ENCODE peak calls at places on chromosomes 7 and 10, in four cellular contexts. H is K562, L is H1, X is GM12878. Q is an unnamed sample.

GRCh38 chr10:131851332-131851731 is 49.5 kb upstream of the PPP2R2D start:
- DNase-seq in H (no peak), L (no peak), X (no peak), Q (no peak)

GRCh38 chr7:130996841-130997231 is 262.8 kb upstream of the KLF14 start:
- DNase-seq in H (no peak), L (no peak), X (no peak), Q (peak; percentile 80)

GRCh38 chr7:49579408-49579807 is 194.0 kb upstream of the VWC2 start:
- DNase-seq in H (no peak), L (no peak), X (no peak), Q (no peak)

GRCh38 chr7:157977306-157977705 is 610.3 kb downstream of the PTPRN2 start:
- DNase-seq in H (no peak), L (no peak), X (no peak), Q (no peak)

GRCh38 chr10:104591451-104591850 is 49.6 kb upstream of the SORCS3 start:
- DNase-seq in H (no peak), L (no peak), X (no peak), Q (no peak)

GRCh38 chr10:71143170-71143569 is 69.2 kb upstream of the UNC5B start:
- DNase-seq in H (no peak), L (no peak), X (no peak), Q (no peak)

GRCh38 chr7:130939285-130940095 is 205.5 kb upstream of the KLF14 start:
- DNase-seq in H (no peak), L (no peak), X (no peak), Q (no peak)

GRCh38 chr7:99219985-99220384 is 12.1 kb upstream of the KPNA7 start:
- DNase-seq in H (no peak), L (no peak), X (no peak), Q (no peak)

GRCh38 chr10:67790534-67791408 is 47.2 kb downstream of the DNAJC12 start:
- DNase-seq in H (no peak), L (no peak), X (no peak), Q (peak; percentile 57)

GRCh38 chr10:62917475-62918238 is 101.5 kb upstream of the EGR2 start:
- DNase-seq in H (no peak), L (no peak), X (no peak), Q (no peak)

GRCh38 chr10:62919776-62920175 is 103.6 kb upstream of the EGR2 start:
- DNase-seq in H (no peak), L (no peak), X (no peak), Q (no peak)

GRCh38 chr10:62912086-62912485 is 95.9 kb upstream of the EGR2 start:
- DNase-seq in H (no peak), L (no peak), X (no peak), Q (no peak)

GRCh38 chr10:62915192-62915591 is 99.0 kb upstream of the EGR2 start:
- DNase-seq in H (no peak), L (no peak), X (no peak), Q (no peak)

DNA sequence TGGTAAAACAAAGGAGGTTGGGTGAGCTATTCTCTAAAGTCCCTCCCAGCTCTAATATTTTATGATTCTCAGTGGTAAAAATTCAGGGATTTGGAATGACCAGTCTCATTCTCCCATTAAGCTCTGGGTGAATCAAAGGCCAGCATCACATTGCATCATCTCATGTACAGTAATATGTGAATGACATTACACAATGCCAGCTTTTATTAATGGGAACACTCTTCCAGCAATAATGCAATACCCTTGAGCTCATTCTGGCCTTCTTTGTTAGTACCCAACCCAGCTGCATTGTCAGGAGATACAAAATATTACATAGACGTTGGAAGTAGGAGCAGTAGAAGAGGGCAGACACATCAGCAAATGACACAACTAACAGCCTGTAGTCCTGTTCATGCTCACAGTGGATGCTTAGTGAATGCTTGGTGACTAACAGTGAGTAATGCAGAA is 100.0 kb upstream of the EGR2 start:
- DNase-seq in H (no peak), L (no peak), X (no peak), Q (no peak)
- TF ChIP-seq EGR1 in H (no peak), L (no peak), X (no peak), Q (no peak)

GRCh38 chr7:3922175-3922635 is 621.2 kb downstream of the SDK1 start:
- DNase-seq in H (peak; percentile 32), L (peak; percentile 34), X (no peak), Q (peak; percentile 72)
- TF ChIP-seq EGR1 in H (no peak), L (no peak), X (no peak), Q (no peak)

GRCh38 chr10:101282937-101283336 is 53.7 kb upstream of the LBX1 start:
- DNase-seq in H (no peak), L (no peak), X (no peak), Q (no peak)
- TF ChIP-seq EGR1 in H (no peak), L (no peak), X (no peak), Q (no peak)

DNA sequence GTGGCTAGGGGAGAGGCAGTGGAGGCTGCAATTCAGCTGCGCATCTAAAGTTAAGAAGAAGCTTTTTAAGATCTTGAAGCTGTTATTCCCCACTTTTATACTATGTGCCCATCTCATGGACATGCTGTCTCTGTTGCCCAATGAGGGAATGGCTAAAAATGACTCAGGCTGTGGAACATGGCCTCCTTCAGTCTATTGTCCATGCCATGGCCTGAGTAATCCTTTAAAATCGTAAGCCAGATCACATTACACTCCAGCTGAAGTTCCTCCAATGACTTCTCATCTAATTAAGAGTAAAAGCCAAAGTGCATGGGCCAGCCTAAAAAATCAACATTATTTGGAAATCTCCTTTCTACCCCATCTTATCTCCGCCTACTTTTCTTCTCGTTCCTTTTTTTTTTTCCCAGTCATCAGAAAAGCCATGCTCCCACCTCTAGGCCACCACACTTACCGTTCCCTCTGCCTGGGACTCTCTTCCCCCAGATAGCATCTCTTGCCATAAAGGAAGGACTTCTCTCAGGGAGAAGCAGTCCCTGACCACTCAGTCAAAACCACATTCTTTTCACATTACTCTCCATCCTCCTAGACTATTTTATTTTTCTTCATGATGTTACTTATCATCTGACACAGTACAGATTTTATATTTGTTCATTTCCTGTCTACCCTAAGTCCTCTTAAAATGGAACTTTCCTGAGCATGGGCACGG is 337.4 kb downstream of the PRPF18 start:
- DNase-seq in H (no peak), L (no peak), X (no peak), Q (no peak)
- TF ChIP-seq EGR1 in H (no peak), L (no peak), X (no peak), Q (no peak)

GRCh38 chr7:113099284-113099919 is 12.8 kb upstream of the GPR85 start:
- DNase-seq in H (no peak), L (no peak), X (no peak), Q (no peak)

GRCh38 chr7:113094517-113095249 is 8.1 kb upstream of the GPR85 start:
- DNase-seq in H (no peak), L (no peak), X (no peak), Q (no peak)

DNA sequence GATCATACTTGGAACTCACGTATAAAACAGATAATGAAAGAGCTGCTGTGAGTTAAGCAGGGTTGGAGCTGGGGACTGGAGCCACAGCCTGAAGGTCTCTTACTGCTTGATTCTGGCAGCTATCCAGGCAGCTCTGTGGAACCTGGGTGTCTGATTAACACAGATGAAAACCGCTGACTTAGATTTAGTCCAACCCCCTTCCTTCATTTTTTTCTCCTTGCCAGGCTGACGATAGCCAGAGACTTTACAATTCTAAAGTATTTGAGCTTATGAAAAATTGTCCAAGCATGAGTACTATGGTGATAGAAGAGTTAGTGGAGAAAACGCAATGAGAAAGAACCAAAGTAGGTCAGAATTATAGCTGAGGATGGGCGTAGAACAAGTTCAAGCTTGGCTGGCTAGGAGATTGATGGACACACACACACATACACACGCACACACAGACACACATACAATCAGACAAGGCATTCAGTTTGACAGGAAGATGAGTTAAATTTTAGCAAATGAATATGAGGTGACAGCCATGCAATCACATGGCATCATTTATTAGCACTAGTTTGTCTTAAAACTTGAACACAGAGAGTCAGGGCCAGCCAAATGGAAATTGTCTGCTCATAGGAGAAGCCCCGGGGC is 13.6 kb upstream of the GPR85 start:
- DNase-seq in H (no peak), L (no peak), X (no peak), Q (no peak)
- TF ChIP-seq EGR1 in H (no peak), L (no peak), X (no peak), Q (no peak)

GRCh38 chr7:50620418-50620817 is 55.2 kb upstream of the DDC start:
- DNase-seq in H (no peak), L (no peak), X (no peak), Q (no peak)
- TF ChIP-seq EGR1 in H (no peak), L (no peak), X (no peak), Q (no peak)

DNA sequence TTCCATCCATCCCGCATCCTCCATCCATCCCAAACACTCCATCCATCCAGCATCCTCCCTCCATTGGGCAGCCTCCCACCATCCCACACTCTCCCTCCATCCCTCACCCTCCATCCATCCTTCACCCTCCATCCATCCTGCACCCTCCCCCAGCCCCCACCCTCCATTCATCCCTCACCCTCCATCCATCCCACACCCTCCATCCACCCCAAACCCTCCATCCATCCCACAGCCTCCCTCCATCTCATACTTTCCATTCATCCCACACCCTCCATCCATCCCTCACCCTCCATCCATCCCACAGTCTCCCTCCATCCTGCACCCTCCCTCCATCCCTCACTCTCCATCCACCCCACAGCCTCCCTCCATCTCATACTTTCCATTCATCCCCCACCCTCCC is 60.4 kb downstream of the FOXI2 start:
- DNase-seq in H (no peak), L (peak; percentile 9), X (no peak), Q (no peak)
- TF ChIP-seq EGR1 in H (no peak), L (no peak), X (no peak), Q (no peak)

GRCh38 chr10:111085690-111086353 is 9.0 kb downstream of the ADRA2A start:
- DNase-seq in H (no peak), L (no peak), X (no peak), Q (no peak)
- TF ChIP-seq EGR1 in H (no peak), L (no peak), X (no peak), Q (no peak)

DNA sequence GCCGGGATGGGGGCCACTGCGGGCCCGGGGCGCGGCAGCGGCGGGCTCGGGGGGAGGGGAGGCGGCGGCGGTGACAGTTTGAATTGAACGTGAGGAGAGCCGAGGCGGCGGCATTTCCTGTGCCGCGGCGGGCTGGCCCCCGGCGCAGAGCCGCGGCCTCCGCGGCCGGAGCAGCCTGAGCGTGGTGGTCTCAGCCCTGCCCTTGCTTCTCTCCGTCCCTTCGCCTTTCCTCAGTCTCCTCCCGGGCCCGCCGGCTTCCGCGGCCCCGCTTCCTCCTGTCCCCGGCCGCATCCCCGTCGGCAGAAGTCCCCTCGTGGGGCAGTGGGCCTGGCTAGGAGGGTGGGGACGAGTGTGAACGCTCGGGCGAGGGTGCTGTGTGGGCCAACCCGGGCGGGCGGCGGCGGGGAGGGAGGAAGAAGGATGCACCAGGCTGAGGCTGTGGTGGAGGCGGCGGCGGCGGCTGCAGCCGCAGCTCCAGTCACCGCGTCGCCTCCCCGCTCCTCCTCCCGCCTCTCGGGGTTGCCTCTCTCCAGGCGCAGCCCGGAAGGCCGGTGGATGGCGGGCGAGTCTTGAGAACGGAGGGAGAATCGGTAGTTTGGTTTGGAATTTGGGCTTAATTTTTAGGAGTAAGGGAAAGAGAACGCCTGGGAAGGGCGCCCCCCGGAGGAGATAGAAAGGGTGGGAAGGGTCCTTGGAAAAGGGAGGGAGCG is 690 bp downstream of the SEPTIN7 start:
- DNase-seq in H (peak; percentile 48), L (no peak), X (no peak), Q (no peak)
- TF ChIP-seq EGR1 in H (no peak), L (peak; percentile 33), X (no peak), Q (no peak)

Q was measured in HCT116.